ENCODE peak calls at places on chromosomes 4 and X, in six cellular contexts. I is ovary, Z is tibial artery, W is PC-3, B is esophagus squamous epithelium, U is tibial nerve. X is an unnamed sample.

GRCh38 chr4:54840992-54841768 is 183.4 kb downstream of the KIT start:
- DNase-seq in U (no peak), Z (no peak), I (no peak), W (peak; percentile 24), B (no peak), X (no peak)

GRCh38 chrX:136658151-136658550 is 10.2 kb downstream of the CD40LG start:
- DNase-seq in B (no peak), W (no peak), U (no peak), I (no peak), Z (no peak), X (no peak)

GRCh38 chr4:48755287-48755686 is 24.8 kb downstream of the FRYL start:
- DNase-seq in Z (no peak), I (no peak), B (no peak), U (no peak), W (no peak), X (no peak)

GRCh38 chr4:6680372-6681034 is 13.2 kb upstream of the S100P start:
- DNase-seq in I (no peak), B (no peak), U (no peak), W (peak; percentile 11), Z (no peak), X (no peak)

GRCh38 chrX:131812847-131813825 is 210.0 kb upstream of the STK26 start:
- DNase-seq in I (peak; percentile 77), W (peak; percentile 21), Z (no peak), U (peak; percentile 24), B (peak; percentile 26), X (peak; percentile 81)

GRCh38 chrX:11531226-11531625 is 134.5 kb downstream of the ARHGAP6 start:
- DNase-seq in U (no peak), W (peak; percentile 53), Z (no peak), I (no peak), B (no peak), X (no peak)

GRCh38 chrX:106897259-106897658 is 5.9 kb downstream of the RIPPLY1 start:
- DNase-seq in U (no peak), Z (no peak), I (no peak), W (peak; percentile 51), B (no peak), X (no peak)

GRCh38 chrX:2334237-2334636 is 166.5 kb downstream of the DHRSX start:
- DNase-seq in W (peak; percentile 4), U (no peak), I (no peak), Z (no peak), B (no peak), X (no peak)

GRCh38 chrX:2423293-2423692 is 77.5 kb downstream of the DHRSX start:
- DNase-seq in Z (no peak), I (no peak), B (no peak), W (peak; percentile 36), U (no peak), X (no peak)

GRCh38 chrX:107672955-107673378 is 44.7 kb downstream of the PRPS1 start:
- DNase-seq in U (peak; percentile 65), Z (peak; percentile 77), W (peak; percentile 84), I (peak; percentile 85), B (peak; percentile 52), X (peak; percentile 82)

GRCh38 chrX:37871626-37872302 is 24.4 kb upstream of the DYNLT3 start:
- DNase-seq in B (no peak), W (peak; percentile 88), U (no peak), I (no peak), Z (peak; percentile 30), X (no peak)

GRCh38 chr4:111836601-111837000 is 308.7 kb upstream of the FAM241A start:
- DNase-seq in Z (no peak), W (no peak), I (no peak), U (no peak), B (no peak), X (no peak)

GRCh38 chrX:47573334-47574095 is 8.7 kb upstream of the TIMP1 start:
- DNase-seq in B (no peak), Z (peak; percentile 38), I (peak; percentile 86), U (peak; percentile 43), W (peak; percentile 66), X (no peak)

GRCh38 chr4:17787315-17787714 is 5.9 kb upstream of the FAM184B start:
- DNase-seq in W (peak; percentile 78), U (no peak), I (no peak), Z (no peak), B (no peak), X (no peak)

GRCh38 chrX:41759817-41760216 is 35.8 kb downstream of the GPR82 start:
- DNase-seq in W (peak; percentile 39), U (no peak), I (no peak), Z (no peak), B (no peak), X (no peak)

GRCh38 chrX:49165901-49166881 is 3.6 kb downstream of the MAGIX start:
- DNase-seq in Z (peak; percentile 74), I (peak; percentile 85), B (peak; percentile 37), W (no peak), U (peak; percentile 48), X (peak; percentile 77)

GRCh38 chr4:53281438-53281837 is 84.4 kb downstream of the SCFD2 start:
- DNase-seq in W (no peak), B (no peak), Z (no peak), U (no peak), I (no peak), X (no peak)

GRCh38 chr4:112939901-112940300 is 109.6 kb upstream of the ANK2 start:
- DNase-seq in W (peak; percentile 4), I (no peak), U (no peak), Z (no peak), B (no peak), X (no peak)

GRCh38 chr4:88012652-88013051 is 5.2 kb downstream of the PKD2 start:
- DNase-seq in I (no peak), W (no peak), Z (no peak), B (no peak), U (no peak), X (no peak)

GRCh38 chrX:18995216-18995615 is 11.3 kb upstream of the PHKA2 start:
- DNase-seq in I (no peak), W (peak; percentile 75), U (no peak), Z (no peak), B (no peak), X (no peak)

GRCh38 chr4:1215347-1216075 is 33.4 kb downstream of the CTBP1 start:
- DNase-seq in W (no peak), I (peak; percentile 89), Z (no peak), B (no peak), U (peak; percentile 44), X (no peak)
- H3K4me1 ChIP-seq in W (no peaks in the 10 kb centered on the region), I (peaks cover 18% of the 10 kb centered on the region), Z (peaks cover 17% of the 10 kb centered on the region), B (peaks cover 69% of the 10 kb centered on the region), U (peaks cover 40% of the 10 kb centered on the region), X (peaks cover 1% of the 10 kb centered on the region)

GRCh38 chrX:72371405-72371804 is 65.7 kb upstream of the CITED1 start:
- DNase-seq in W (no peak), I (no peak), U (no peak), Z (no peak), B (no peak), X (no peak)
- H3K27me3 ChIP-seq in W (no peaks in the 10 kb centered on the region), I (no peaks in the 10 kb centered on the region), U (no peaks in the 10 kb centered on the region), Z (no peaks in the 10 kb centered on the region), B (no peaks in the 10 kb centered on the region), X (no peaks in the 10 kb centered on the region)

GRCh38 chr4:62548765-62549164 is 1348.6 kb downstream of the ADGRL3 start:
- DNase-seq in I (no peak), B (no peak), Z (no peak), W (no peak), U (no peak), X (no peak)
- TF ChIP-seq CTCF in I (no peak), B (no peak), Z (no peak), W (no peak), U (no peak), X (no peak)

GRCh38 chr4:128384091-128384520 is 96.5 kb upstream of the PGRMC2 start:
- DNase-seq in Z (no peak), W (no peak), B (no peak), I (no peak), U (no peak), X (no peak)
- H3K4me1 ChIP-seq in Z (peaks cover 24% of the 10 kb centered on the region), W (peaks cover 32% of the 10 kb centered on the region), B (peaks cover 28% of the 10 kb centered on the region), I (peaks cover 10% of the 10 kb centered on the region), U (peaks cover 24% of the 10 kb centered on the region), X (no peaks in the 10 kb centered on the region)

GRCh38 chrX:68822641-68823410 is 6.0 kb upstream of the EFNB1 start:
- DNase-seq in W (peak; percentile 67), I (peak; percentile 62), U (no peak), B (no peak), Z (peak; percentile 48), X (no peak)

GRCh38 chrX:68826113-68826980 is 2.5 kb upstream of the EFNB1 start:
- DNase-seq in I (no peak), W (no peak), B (no peak), U (no peak), Z (no peak), X (peak; percentile 26)

GRCh38 chrX:68823413-68824151 is 5.2 kb upstream of the EFNB1 start:
- DNase-seq in U (no peak), W (no peak), I (no peak), B (no peak), Z (no peak), X (peak; percentile 19)

GRCh38 chrX:68824152-68824433 is 4.7 kb upstream of the EFNB1 start:
- DNase-seq in Z (no peak), B (no peak), I (no peak), U (no peak), W (no peak), X (no peak)

DNA sequence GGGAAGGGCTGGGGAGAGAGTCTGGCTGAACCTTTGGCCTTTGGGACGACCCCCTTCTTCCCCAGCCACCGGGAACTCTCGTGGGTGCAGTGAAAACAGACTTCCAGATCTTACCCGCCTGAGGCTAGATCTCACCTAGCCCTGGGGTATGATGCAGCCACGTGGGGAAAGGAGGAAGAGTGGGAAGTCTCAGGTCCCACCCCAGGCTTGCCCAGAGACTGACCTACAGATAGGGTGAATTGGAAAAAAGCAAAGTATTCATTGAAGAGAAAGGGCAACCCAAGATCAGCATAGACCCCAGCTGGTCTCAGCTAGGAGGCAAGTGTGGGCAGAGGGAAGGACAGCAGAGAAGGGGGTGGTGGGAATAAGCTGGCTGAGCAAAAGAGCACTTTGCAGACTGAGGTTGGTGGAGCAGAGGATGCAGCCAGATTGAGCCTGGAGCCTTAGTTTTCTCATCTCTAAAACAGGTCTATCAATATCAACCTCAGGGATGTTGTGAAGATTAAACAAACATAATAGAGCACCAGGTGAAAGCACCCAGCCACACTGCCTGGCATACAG is 4.2 kb upstream of the EFNB1 start:
- DNase-seq in Z (no peak), I (no peak), B (no peak), U (no peak), W (no peak), X (no peak)
- H3K27me3 ChIP-seq in Z (no peaks in the 10 kb centered on the region), I (no peaks in the 10 kb centered on the region), B (no peaks in the 10 kb centered on the region), U (no peaks in the 10 kb centered on the region), W (no peaks in the 10 kb centered on the region), X (no peaks in the 10 kb centered on the region)